ENCODE peak calls at places on chromosomes 1 and 21, in six cellular contexts. N is stimulated activated CD4-positive, alpha-beta T cell treated with anti-CD3 and anti-CD28 coated beads, Interleukin-12 subunit alpha, Interleukin-12 subunit beta, amount 100 ng/mL, for 4 hours; U is bronchial epithelial cell; A is CD8-positive, alpha-beta memory T cell; D is GM04504; W is dermis microvascular lymphatic vessel endothelial cell. Q is an unnamed sample.

GRCh38 chr1:232522189-232522588 is 107.7 kb downstream of the SIPA1L2 start:
- DNase-seq in N (no peak), W (no peak), D (no peak), A (no peak), U (no peak), Q (no peak)

GRCh38 chr1:116483481-116484309 is 87.1 kb downstream of the CD58 start:
- DNase-seq in A (no peak), D (no peak), W (no peak), N (no peak), U (no peak), Q (no peak)

GRCh38 chr1:56808385-56808784 is 10.8 kb downstream of the FYB2 start:
- DNase-seq in U (no peak), D (no peak), A (no peak), W (no peak), N (no peak), Q (no peak)

GRCh38 chr1:6460349-6461236 is 5.4 kb downstream of the TNFRSF25 start:
- DNase-seq in D (no peak), N (peak; percentile 82), A (peak; percentile 86), U (no peak), W (no peak), Q (peak; percentile 72)

GRCh38 chr1:25912076-25912831 is 6.0 kb upstream of the STMN1 start:
- DNase-seq in U (peak; percentile 91), W (peak; percentile 42), A (no peak), N (no peak), D (no peak), Q (no peak)

GRCh38 chr1:16608838-16609560 is 4.4 kb downstream of the NBPF1 start:
- DNase-seq in N (no peak), A (no peak), U (no peak), W (no peak), D (no peak), Q (no peak)

GRCh38 chr1:182259229-182259872 is 132.2 kb downstream of the GLUL start:
- DNase-seq in U (peak; percentile 19), N (peak; percentile 6), D (peak; percentile 53), W (no peak), A (peak; percentile 27), Q (no peak)

GRCh38 chr1:248837045-248837793 is 805 bp upstream of the ZNF672 start:
- DNase-seq in U (no peak), W (no peak), N (no peak), A (no peak), D (no peak), Q (no peak)

GRCh38 chr1:200154069-200154767 is 126.7 kb downstream of the NR5A2 start:
- DNase-seq in D (no peak), U (peak; percentile 79), A (peak; percentile 17), W (peak; percentile 91), N (peak; percentile 8), Q (peak; percentile 33)

GRCh38 chr21:41477641-41478318 is 30.2 kb downstream of the TMPRSS2 start:
- DNase-seq in N (no peak), W (no peak), U (no peak), A (no peak), D (no peak), Q (no peak)

GRCh38 chr1:25702101-25702775 is 85.6 kb downstream of the MAN1C1 start:
- DNase-seq in N (no peak), W (no peak), A (no peak), D (no peak), U (no peak), Q (no peak)

GRCh38 chr1:180854001-180854400 is 58.7 kb upstream of the KIAA1614 start:
- DNase-seq in U (no peak), A (no peak), D (no peak), W (peak; percentile 55), N (no peak), Q (no peak)

GRCh38 chr1:116036255-116036654 is 59.9 kb downstream of the SLC22A15 start:
- DNase-seq in A (no peak), N (no peak), W (no peak), U (no peak), D (no peak), Q (no peak)

GRCh38 chr1:228211091-228211870 is 3.4 kb downstream of the OBSCN start:
- DNase-seq in N (no peak), U (no peak), D (no peak), A (no peak), W (no peak), Q (no peak)

GRCh38 chr1:115184951-115185331 is 95.6 kb upstream of the TSPAN2 start:
- DNase-seq in U (peak; percentile 79), W (peak; percentile 40), D (peak; percentile 75), N (no peak), A (no peak), Q (no peak)

GRCh38 chr1:83960669-83961277 is 38.2 kb downstream of the TTLL7 start:
- DNase-seq in A (no peak), D (no peak), U (no peak), N (no peak), W (no peak), Q (no peak)

GRCh38 chr1:212566522-212567479 is 41.8 kb upstream of the ATF3 start:
- DNase-seq in D (peak; percentile 37), U (peak; percentile 95), N (peak; percentile 49), W (peak; percentile 82), A (peak; percentile 12), Q (peak; percentile 63)

GRCh38 chr21:38295997-38296764 is 39.4 kb downstream of the KCNJ15 start:
- DNase-seq in W (peak; percentile 67), U (no peak), D (no peak), N (no peak), A (no peak), Q (no peak)

GRCh38 chr1:228358764-228359612 is 47.6 kb downstream of the TRIM11 start:
- DNase-seq in A (no peak), N (no peak), D (no peak), U (no peak), W (no peak), Q (no peak)

GRCh38 chr1:241934843-241935242 is 22.7 kb upstream of the BECN2 start:
- DNase-seq in D (no peak), N (no peak), A (no peak), U (no peak), W (no peak), Q (no peak)

Q was measured in GM12891.